ENCODE peak calls at places on chromosomes 13 and 19, in five cellular contexts. K, M, A, O and I are unnamed samples.
A peak's percentile ranks its signal among the peaks of the same experiment; 100 is the strongest.

GRCh38 chr13:58452123-58452623 is 820.6 kb downstream of the PCDH17 start:
- DNase-seq in K (no peak), M (no peak), A (no peak), O (no peak), I (no peak)

GRCh38 chr13:36945078-36945477 is 25.0 kb upstream of the SMAD9 start:
- DNase-seq in K (no peak), M (no peak), A (no peak), O (no peak), I (no peak)

GRCh38 chr13:79637086-79637763 is 156.3 kb downstream of the NDFIP2 start:
- DNase-seq in K (no peak), M (no peak), A (no peak), O (no peak), I (no peak)

GRCh38 chr19:8148410-8149231 is 771 bp downstream of the FBN3 start:
- DNase-seq in K (no peak), M (no peak), A (no peak), O (no peak), I (peak; percentile 32)

GRCh38 chr13:80399340-80400163 is 58.6 kb upstream of the SPRY2 start:
- DNase-seq in K (no peak), M (no peak), A (peak; percentile 37), O (no peak), I (no peak)

GRCh38 chr19:36528921-36529518 is 949 bp upstream of the ZNF260 start:
- DNase-seq in K (no peak), M (no peak), A (no peak), O (peak; percentile 21), I (peak; percentile 37)

GRCh38 chr19:53906211-53907192 is 2.6 kb upstream of the CACNG7 start:
- DNase-seq in K (no peak), M (no peak), A (no peak), O (peak; percentile 88), I (peak; percentile 74)

GRCh38 chr19:8826371-8826770 is 5.7 kb downstream of the ZNF558 start:
- DNase-seq in K (no peak), M (no peak), A (no peak), O (no peak), I (no peak)

GRCh38 chr13:96090240-96091101 is 564 bp downstream of the HS6ST3 start:
- DNase-seq in K (no peak), M (no peak), A (peak; percentile 10), O (peak; percentile 50), I (no peak)

GRCh38 chr13:107192289-107192688 is 624.4 kb upstream of the ARGLU1 start:
- DNase-seq in K (no peak), M (no peak), A (peak; percentile 87), O (no peak), I (no peak)

GRCh38 chr19:45629704-45630103 is 9.5 kb downstream of the EML2 start:
- DNase-seq in K (no peak), M (no peak), A (no peak), O (no peak), I (no peak)

GRCh38 chr13:25803626-25804025 is 248.2 kb downstream of the SHISA2 start:
- DNase-seq in K (no peak), M (no peak), A (no peak), O (no peak), I (no peak)

GRCh38 chr19:7879102-7879770 is 5.0 kb upstream of the PRR36 start:
- DNase-seq in K (no peak), M (no peak), A (no peak), O (no peak), I (no peak)

GRCh38 chr19:57338798-57339378 is 12.2 kb upstream of the ZNF304 start:
- DNase-seq in K (no peak), M (no peak), A (no peak), O (peak; percentile 57), I (no peak)

GRCh38 chr13:97430296-97430695 is 3.7 kb upstream of the RAP2A start:
- DNase-seq in K (no peak), M (no peak), A (peak; percentile 37), O (no peak), I (no peak)

GRCh38 chr19:5455367-5456129 is at the start of gene ZNRF4:
- DNase-seq in K (no peak), M (no peak), A (no peak), O (no peak), I (no peak)

GRCh38 chr13:51928231-51928630 is 66.5 kb downstream of the CCDC70 start:
- DNase-seq in K (no peak), M (no peak), A (peak; percentile 42), O (no peak), I (no peak)

GRCh38 chr19:1206733-1207301 is 1.2 kb downstream of the STK11 start:
- DNase-seq in K (no peak), M (no peak), A (no peak), O (no peak), I (no peak)

GRCh38 chr19:50322931-50323781 is 6.0 kb downstream of the KCNC3 start:
- DNase-seq in K (no peak), M (no peak), A (no peak), O (no peak), I (no peak)

GRCh38 chr13:63540042-63540441 is 2124.4 kb upstream of the PCDH20 start:
- DNase-seq in K (no peak), M (no peak), A (no peak), O (no peak), I (no peak)

GRCh38 chr13:71634605-71635443 is 232.2 kb downstream of the DACH1 start:
- DNase-seq in K (no peak), M (no peak), A (no peak), O (no peak), I (no peak)

GRCh38 chr19:18401580-18402112 is 4.2 kb upstream of the LRRC25 start:
- DNase-seq in K (no peak), M (no peak), A (no peak), O (no peak), I (peak; percentile 50)

GRCh38 chr19:5646703-5647102 is 23.8 kb downstream of the SAFB start:
- DNase-seq in K (no peak), M (no peak), A (no peak), O (no peak), I (no peak)

GRCh38 chr13:20073775-20074174 is 87.1 kb downstream of the GJA3 start:
- DNase-seq in K (no peak), M (no peak), A (no peak), O (no peak), I (no peak)

GRCh38 chr13:30585748-30586262 is 31.9 kb upstream of the USPL1 start:
- DNase-seq in K (no peak), M (no peak), A (no peak), O (peak; percentile 9), I (no peak)

GRCh38 chr13:21986602-21987001 is 315.7 kb downstream of the FGF9 start:
- DNase-seq in K (no peak), M (no peak), A (no peak), O (peak; percentile 48), I (no peak)

GRCh38 chr13:39765801-39766463 is 110.5 kb downstream of the COG6 start:
- DNase-seq in K (no peak), M (no peak), A (peak; percentile 21), O (peak; percentile 9), I (no peak)

GRCh38 chr13:85497652-85498051 is 301.6 kb downstream of the SLITRK6 start:
- DNase-seq in K (peak; percentile 49), M (no peak), A (no peak), O (peak; percentile 61), I (no peak)

GRCh38 chr13:96020155-96020575 is 33.0 kb downstream of the UGGT2 start:
- DNase-seq in K (no peak), M (no peak), A (peak; percentile 64), O (peak; percentile 51), I (peak; percentile 12)

GRCh38 chr19:5038631-5039271 is 69.8 kb downstream of the KDM4B start:
- DNase-seq in K (no peak), M (no peak), A (no peak), O (peak; percentile 70), I (peak; percentile 33)